ENCODE peak calls at places on chromosome 13, in five cellular contexts. G is sigmoid colon, W is H1, M is SK-N-SH, Q is stomach. Z is an unnamed sample. For H3K4me1, the result is how much of the 10 kb centered on the place peaks cover.

GRCh38 chr13:75639426-75639825 is 3.3 kb downstream of the LMO7 start:
- DNase-seq in M (no peak), G (no peak), Q (no peak), W (no peak), Z (no peak)

GRCh38 chr13:63954683-63955082 is 2539.0 kb upstream of the PCDH20 start:
- DNase-seq in Q (no peak), W (no peak), G (no peak), M (no peak), Z (no peak)

GRCh38 chr13:37960427-37960826 is 90.9 kb upstream of the TRPC4 start:
- DNase-seq in G (no peak), W (no peak), Q (no peak), M (no peak), Z (no peak)

GRCh38 chr13:111614009-111614408 is 293.6 kb downstream of the TEX29 start:
- DNase-seq in Q (no peak), M (no peak), G (no peak), W (no peak), Z (no peak)

GRCh38 chr13:46948338-46948737 is 51.5 kb upstream of the HTR2A start:
- DNase-seq in Q (no peak), G (no peak), M (no peak), W (no peak), Z (no peak)

GRCh38 chr13:98571955-98572662 is 4.8 kb downstream of the STK24 start:
- DNase-seq in M (peak), Q (no peak), G (no peak), W (no peak), Z (peak)

GRCh38 chr13:51906581-51906980 is 44.8 kb downstream of the CCDC70 start:
- DNase-seq in M (peak), W (no peak), Q (peak), G (no peak), Z (peak)

GRCh38 chr13:97435794-97436193 is 1.8 kb downstream of the RAP2A start:
- DNase-seq in W (no peak), Q (no peak), M (no peak), G (no peak), Z (no peak)

GRCh38 chr13:98050041-98050466 is 92.8 kb upstream of the FARP1 start:
- DNase-seq in W (no peak), G (no peak), M (peak), Q (no peak), Z (no peak)

GRCh38 chr13:95926231-95926630 is 127.0 kb downstream of the UGGT2 start:
- DNase-seq in M (peak), G (no peak), Q (no peak), W (no peak), Z (no peak)

GRCh38 chr13:77002590-77003190 is 10.8 kb downstream of the CLN5 start:
- DNase-seq in G (no peak), W (no peak), Q (no peak), M (peak), Z (no peak)

GRCh38 chr13:100044936-100045335 is 44.0 kb upstream of the PCCA start:
- DNase-seq in M (no peak), Q (no peak), W (no peak), G (no peak), Z (no peak)

DNA sequence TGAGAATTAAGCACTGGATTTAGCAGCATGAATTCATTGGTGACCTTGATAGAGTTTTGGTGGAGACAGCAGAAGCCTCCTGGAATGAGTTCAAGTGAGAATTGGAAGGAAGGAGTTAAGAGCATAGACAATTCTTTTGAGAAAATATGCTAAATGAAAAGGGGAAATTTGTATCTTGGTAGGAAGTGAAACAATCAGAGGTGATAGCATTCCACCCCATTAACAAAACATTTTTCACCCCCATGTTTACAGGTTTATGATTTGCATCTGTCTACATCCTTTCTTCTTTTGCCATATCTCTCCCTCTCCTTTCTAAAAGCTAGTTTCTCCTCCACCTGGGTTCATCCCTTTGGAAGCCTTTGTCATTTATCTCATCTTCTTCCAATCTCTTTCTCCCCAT is 27.5 kb downstream of the LNX2 start:
- DNase-seq in G (no peak), M (no peak), W (no peak), Q (no peak), Z (no peak)
- H3K4me1 ChIP-seq in G (under half), M (under half), W (under half), Q (under half), Z (under half)

GRCh38 chr13:47964863-47965262 is 36.2 kb downstream of the SUCLA2 start:
- DNase-seq in G (no peak), M (no peak), Q (no peak), W (no peak), Z (no peak)
- TF ChIP-seq POLR2AphosphoS5 in G (no peak), M (no peak), Q (no peak), W (no peak), Z (no peak)

GRCh38 chr13:32150794-32151193 is 119.2 kb downstream of the FRY start:
- DNase-seq in M (no peak), W (no peak), Q (no peak), G (peak), Z (peak)
- TF ChIP-seq EP300 in M (no peak), W (no peak), Q (no peak), G (no peak), Z (no peak)

GRCh38 chr13:110314516-110315245 is 7.6 kb downstream of the COL4A2 start:
- DNase-seq in M (no peak), G (peak), Q (no peak), W (no peak), Z (no peak)
- H3K4me1 ChIP-seq in M (under half), G (half or more), Q (under half), W (under half), Z (under half)

Z was measured in transverse colon.